ENCODE peak calls at places on chromosomes 16 and 17, in nine cellular contexts. I, R, E, M, Y, W, D, Z and J are unnamed samples.

GRCh38 chr16:27499659-27500055 is 50.1 kb downstream of the GTF3C1 start:
- DNase-seq in I (no peak), R (no peak), E (no peak), M (no peak), Y (no peak), W (no peak), D (no peak), Z (no peak), J (no peak)

GRCh38 chr16:21646721-21647561 is 5.5 kb downstream of the IGSF6 start:
- DNase-seq in I (no peak), R (peak), E (no peak), M (no peak), Y (no peak), W (no peak), D (no peak), Z (no peak), J (no peak)

GRCh38 chr17:78268960-78269892 is 37.8 kb downstream of the TMEM235 start:
- DNase-seq in I (no peak), R (no peak), E (no peak), M (no peak), Y (peak), W (no peak), D (no peak), Z (no peak), J (no peak)

GRCh38 chr17:70752966-70753467 is 583.7 kb downstream of the KCNJ2 start:
- DNase-seq in I (no peak), R (no peak), E (no peak), M (no peak), Y (no peak), W (no peak), D (no peak), Z (no peak), J (no peak)

GRCh38 chr16:88977028-88977844 is at the start of gene CBFA2T3:
- DNase-seq in I (no peak), R (no peak), E (no peak), M (no peak), Y (peak), W (peak), D (peak), Z (no peak), J (peak)

GRCh38 chr17:64262422-64263260 is at the start of gene TEX2:
- DNase-seq in I (peak), R (peak), E (peak), M (no peak), Y (no peak), W (peak), D (no peak), Z (no peak), J (peak)

GRCh38 chr16:48533931-48534330 is 76.0 kb downstream of the N4BP1 start:
- DNase-seq in I (no peak), R (no peak), E (no peak), M (no peak), Y (no peak), W (no peak), D (no peak), Z (no peak), J (no peak)

GRCh38 chr16:68086860-68087268 is 1.7 kb downstream of the NFATC3 start:
- DNase-seq in I (no peak), R (no peak), E (no peak), M (no peak), Y (no peak), W (no peak), D (no peak), Z (no peak), J (peak)

GRCh38 chr16:15398618-15399316 is 3.2 kb downstream of the MPV17L start:
- DNase-seq in I (no peak), R (no peak), E (no peak), M (no peak), Y (no peak), W (no peak), D (no peak), Z (no peak), J (no peak)

GRCh38 chr17:45301674-45302073 is 15.1 kb downstream of the MAP3K14 start:
- DNase-seq in I (no peak), R (no peak), E (no peak), M (no peak), Y (no peak), W (no peak), D (no peak), Z (no peak), J (no peak)

GRCh38 chr16:4402439-4403132 is 13.8 kb downstream of the CORO7 start:
- DNase-seq in I (peak), R (peak), E (peak), M (peak), Y (peak), W (peak), D (no peak), Z (peak), J (peak)

GRCh38 chr17:57921342-57921741 is 33.9 kb downstream of the CUEDC1 start:
- DNase-seq in I (no peak), R (no peak), E (peak), M (no peak), Y (peak), W (no peak), D (no peak), Z (no peak), J (no peak)

GRCh38 chr17:79045830-79046500 is 22.0 kb downstream of the C1QTNF1 start:
- DNase-seq in I (peak), R (peak), E (peak), M (peak), Y (peak), W (peak), D (no peak), Z (no peak), J (peak)

GRCh38 chr17:71446635-71447034 is 674.2 kb upstream of the SOX9 start:
- DNase-seq in I (no peak), R (no peak), E (no peak), M (no peak), Y (no peak), W (no peak), D (no peak), Z (no peak), J (no peak)

GRCh38 chr16:64428463-64428862 is 693.4 kb downstream of the CDH11 start:
- DNase-seq in I (peak), R (no peak), E (peak), M (peak), Y (peak), W (peak), D (no peak), Z (no peak), J (peak)

GRCh38 chr16:50671644-50672260 is 9.4 kb downstream of the SNX20 start:
- DNase-seq in I (no peak), R (peak), E (no peak), M (peak), Y (peak), W (peak), D (peak), Z (no peak), J (peak)

GRCh38 chr17:38719943-38720641 is 10.0 kb upstream of the CISD3 start:
- DNase-seq in I (no peak), R (no peak), E (no peak), M (no peak), Y (no peak), W (no peak), D (no peak), Z (no peak), J (no peak)

GRCh38 chr16:49465661-49466528 is 92.3 kb downstream of the C16orf78 start:
- DNase-seq in I (no peak), R (no peak), E (no peak), M (no peak), Y (no peak), W (no peak), D (no peak), Z (no peak), J (no peak)

GRCh38 chr16:10966129-10966528 is 21.8 kb downstream of the CLEC16A start:
- DNase-seq in I (no peak), R (no peak), E (no peak), M (no peak), Y (no peak), W (no peak), D (no peak), Z (no peak), J (no peak)

GRCh38 chr16:84175351-84176081 is 11.3 kb downstream of the TAF1C start:
- DNase-seq in I (peak), R (peak), E (peak), M (peak), Y (no peak), W (peak), D (no peak), Z (no peak), J (peak)

GRCh38 chr17:10435096-10435495 is 13.3 kb upstream of the MYH8 start:
- DNase-seq in I (no peak), R (no peak), E (peak), M (no peak), Y (peak), W (no peak), D (no peak), Z (no peak), J (no peak)

GRCh38 chr17:44200478-44201155 is 933 bp upstream of the ATXN7L3 start:
- DNase-seq in I (no peak), R (no peak), E (no peak), M (no peak), Y (no peak), W (no peak), D (no peak), Z (no peak), J (no peak)

GRCh38 chr17:3474212-3474611 is 1.6 kb upstream of the ASPA start:
- DNase-seq in I (no peak), R (no peak), E (no peak), M (peak), Y (peak), W (peak), D (no peak), Z (no peak), J (peak)

GRCh38 chr16:3458278-3458851 is 14.9 kb downstream of the NAA60 start:
- DNase-seq in I (no peak), R (no peak), E (peak), M (no peak), Y (peak), W (peak), D (no peak), Z (no peak), J (peak)

GRCh38 chr16:85989376-85989775 is 90.4 kb downstream of the IRF8 start:
- DNase-seq in I (no peak), R (no peak), E (no peak), M (no peak), Y (no peak), W (no peak), D (no peak), Z (no peak), J (no peak)

GRCh38 chr16:69496376-69496775 is 69.4 kb upstream of the NFAT5 start:
- DNase-seq in I (no peak), R (no peak), E (no peak), M (no peak), Y (no peak), W (no peak), D (no peak), Z (no peak), J (no peak)

GRCh38 chr17:75011788-75012319 is 616 bp upstream of the MRPL58 start:
- DNase-seq in I (peak), R (no peak), E (peak), M (peak), Y (peak), W (peak), D (no peak), Z (no peak), J (peak)

GRCh38 chr16:90046122-90046970 is 27.1 kb upstream of the DBNDD1 start:
- DNase-seq in I (peak), R (no peak), E (no peak), M (peak), Y (no peak), W (no peak), D (no peak), Z (no peak), J (no peak)

GRCh38 chr17:46976626-46977270 is 2.3 kb downstream of the RPRML start:
- DNase-seq in I (no peak), R (no peak), E (no peak), M (peak), Y (no peak), W (peak), D (no peak), Z (no peak), J (no peak)

GRCh38 chr17:49928126-49928800 is 40.7 kb upstream of the DLX4 start:
- DNase-seq in I (no peak), R (no peak), E (no peak), M (no peak), Y (no peak), W (no peak), D (no peak), Z (no peak), J (no peak)

GRCh38 chr16:50474138-50474537 is 74.1 kb upstream of the NKD1 start:
- DNase-seq in I (peak), R (no peak), E (no peak), M (no peak), Y (no peak), W (peak), D (no peak), Z (no peak), J (no peak)